ENCODE peak calls at places on chromosomes 12 and 14, in four cellular contexts. M is HEK293T, N is NCI-H510A treated with DMSO at 0.1 percent for 48 hours, I is memory B cell. H is an unnamed sample.

GRCh38 chr14:70920608-70921007 is 13.3 kb downstream of the PCNX1 start:
- DNase-seq in N (no peak), I (no peak), M (no peak), H (no peak)

GRCh38 chr14:23559010-23559920 is 3.2 kb downstream of the THTPA start:
- DNase-seq in M (peak), I (peak), N (peak), H (peak)

GRCh38 chr14:94675036-94675435 is 62.8 kb downstream of the SERPINA3 start:
- DNase-seq in I (no peak), N (no peak), M (no peak), H (no peak)

GRCh38 chr12:89707992-89708792 is 446 bp downstream of the ATP2B1 start:
- DNase-seq in N (no peak), M (peak), I (peak), H (peak)

GRCh38 chr14:29851397-29851796 is 76.2 kb downstream of the PRKD1 start:
- DNase-seq in M (no peak), I (no peak), N (no peak), H (no peak)

GRCh38 chr12:93379432-93380308 is 1.9 kb downstream of the NUDT4 start:
- DNase-seq in I (no peak), M (no peak), N (no peak), H (peak)

GRCh38 chr12:49777800-49778748 is 36.7 kb downstream of the TMBIM6 start:
- DNase-seq in M (peak), I (peak), N (peak), H (peak)

GRCh38 chr14:38882533-38882932 is 220.5 kb downstream of the SEC23A start:
- DNase-seq in N (no peak), I (no peak), M (no peak), H (no peak)

GRCh38 chr12:93737457-93738198 is 60.5 kb downstream of the CRADD start:
- DNase-seq in N (no peak), M (no peak), I (no peak), H (no peak)

GRCh38 chr12:59444932-59445331 is 150.9 kb upstream of the SLC16A7 start:
- DNase-seq in M (no peak), I (peak), N (no peak), H (no peak)

GRCh38 chr14:55454264-55455151 is 14.1 kb upstream of the TBPL2 start:
- DNase-seq in M (peak), I (no peak), N (peak), H (peak)

GRCh38 chr14:74858022-74858421 is 17.9 kb downstream of the PROX2 start:
- DNase-seq in N (no peak), M (no peak), I (no peak), H (no peak)

GRCh38 chr12:89999699-90000505 is 291.3 kb upstream of the ATP2B1 start:
- DNase-seq in N (no peak), M (no peak), I (no peak), H (no peak)

GRCh38 chr12:8914716-8915526 is 612 bp downstream of the PHC1 start:
- DNase-seq in N (peak), I (peak), M (peak), H (peak)

GRCh38 chr14:104827173-104828055 is 26.5 kb downstream of the ZBTB42 start:
- DNase-seq in I (peak), M (peak), N (peak), H (no peak)

GRCh38 chr12:112824701-112825100 is 33.2 kb downstream of the RPH3A start:
- DNase-seq in N (no peak), I (no peak), M (no peak), H (no peak)

GRCh38 chr12:65649126-65649525 is 175.2 kb upstream of the HMGA2 start:
- DNase-seq in M (no peak), I (no peak), N (peak), H (peak)

GRCh38 chr12:96985515-96986362 is 78.7 kb downstream of the NEDD1 start:
- DNase-seq in N (no peak), M (peak), I (peak), H (peak)

GRCh38 chr12:77953515-77953914 is 122.8 kb downstream of the NAV3 start:
- DNase-seq in M (no peak), N (no peak), I (no peak), H (no peak)

GRCh38 chr12:32662665-32663064 is 16.4 kb upstream of the DNM1L start:
- DNase-seq in N (no peak), I (no peak), M (no peak), H (no peak)

GRCh38 chr12:26936559-26937442 is 980 bp downstream of the INTS13 start:
- DNase-seq in I (no peak), N (no peak), M (peak), H (no peak)

GRCh38 chr12:120678572-120678971 is 8.4 kb upstream of the MLEC start:
- DNase-seq in I (no peak), N (no peak), M (no peak), H (no peak)

GRCh38 chr14:77041837-77042557 is 13.5 kb upstream of the IRF2BPL start:
- DNase-seq in N (peak), M (no peak), I (no peak), H (no peak)

GRCh38 chr14:23349156-23349845 is 3.4 kb downstream of the SLC22A17 start:
- DNase-seq in M (no peak), I (no peak), N (no peak), H (no peak)

GRCh38 chr12:104604070-104604994 is 147.6 kb downstream of the CHST11 start:
- DNase-seq in N (no peak), I (peak), M (peak), H (peak)

GRCh38 chr12:95200128-95200973 is 16.9 kb downstream of the FGD6 start:
- DNase-seq in N (no peak), I (no peak), M (no peak), H (no peak)

GRCh38 chr12:132044661-132045412 is 95.1 kb downstream of the EP400 start:
- DNase-seq in N (no peak), M (no peak), I (no peak), H (no peak)

GRCh38 chr12:80226576-80226975 is 127.2 kb downstream of the OTOGL start:
- DNase-seq in M (no peak), N (no peak), I (no peak), H (no peak)

GRCh38 chr12:43336962-43337555 is 214.9 kb downstream of the ADAMTS20 start:
- DNase-seq in I (no peak), M (no peak), N (no peak), H (no peak)

H was measured in Ammon's horn.